ENCODE peak calls at places on chromosomes 5 and 9, in seven cellular contexts. One of them, this sample, is unnamed.

GRCh38 chr5:18900644-18901043 is 1087.4 kb downstream of the CDH18 start:
- DNase-seq in CD8-positive, alpha-beta T cell: no peak
- DNase-seq in SK-N-SH: no peak
- DNase-seq in RWPE1: no peak
- DNase-seq in SK-N-MC: no peak
- DNase-seq in heart left ventricle: no peak
- DNase-seq in MM.1S: no peak
- DNase-seq in this sample: no peak

GRCh38 chr9:7266911-7267555 is 509.3 kb downstream of the KDM4C start:
- DNase-seq in CD8-positive, alpha-beta T cell: no peak
- DNase-seq in SK-N-SH: no peak
- DNase-seq in RWPE1: no peak
- DNase-seq in SK-N-MC: no peak
- DNase-seq in heart left ventricle: no peak
- DNase-seq in MM.1S: no peak
- DNase-seq in this sample: no peak

GRCh38 chr5:132054031-132054696 is 6.3 kb upstream of the IL3 start:
- DNase-seq in CD8-positive, alpha-beta T cell: peak; percentile 15
- DNase-seq in SK-N-SH: no peak
- DNase-seq in RWPE1: no peak
- DNase-seq in SK-N-MC: no peak
- DNase-seq in heart left ventricle: no peak
- DNase-seq in MM.1S: no peak
- DNase-seq in this sample: no peak

GRCh38 chr5:172553167-172553566 is 87.9 kb upstream of the NEURL1B start:
- DNase-seq in CD8-positive, alpha-beta T cell: no peak
- DNase-seq in SK-N-SH: no peak
- DNase-seq in RWPE1: no peak
- DNase-seq in SK-N-MC: no peak
- DNase-seq in heart left ventricle: no peak
- DNase-seq in MM.1S: no peak
- DNase-seq in this sample: no peak

GRCh38 chr9:12748016-12748415 is 26.8 kb upstream of the LURAP1L start:
- DNase-seq in CD8-positive, alpha-beta T cell: no peak
- DNase-seq in SK-N-SH: no peak
- DNase-seq in RWPE1: peak; percentile 10
- DNase-seq in SK-N-MC: no peak
- DNase-seq in heart left ventricle: no peak
- DNase-seq in MM.1S: no peak
- DNase-seq in this sample: no peak

GRCh38 chr9:87643111-87643650 is 82.7 kb upstream of the CTSL start:
- DNase-seq in CD8-positive, alpha-beta T cell: no peak
- DNase-seq in SK-N-SH: no peak
- DNase-seq in RWPE1: no peak
- DNase-seq in SK-N-MC: no peak
- DNase-seq in heart left ventricle: no peak
- DNase-seq in MM.1S: no peak
- DNase-seq in this sample: no peak

GRCh38 chr5:108025957-108026356 is 355.2 kb upstream of the EFNA5 start:
- DNase-seq in CD8-positive, alpha-beta T cell: no peak
- DNase-seq in SK-N-SH: no peak
- DNase-seq in RWPE1: no peak
- DNase-seq in SK-N-MC: no peak
- DNase-seq in heart left ventricle: no peak
- DNase-seq in MM.1S: no peak
- DNase-seq in this sample: no peak

GRCh38 chr9:92970467-92970923 is 23.2 kb downstream of the FGD3 start:
- DNase-seq in CD8-positive, alpha-beta T cell: no peak
- DNase-seq in SK-N-SH: no peak
- DNase-seq in RWPE1: peak; percentile 75
- DNase-seq in SK-N-MC: no peak
- DNase-seq in heart left ventricle: no peak
- DNase-seq in MM.1S: no peak
- DNase-seq in this sample: no peak

GRCh38 chr5:95808686-95809413 is 13.7 kb downstream of the GLRX start:
- DNase-seq in CD8-positive, alpha-beta T cell: peak; percentile 89
- DNase-seq in SK-N-SH: no peak
- DNase-seq in RWPE1: no peak
- DNase-seq in SK-N-MC: peak; percentile 97
- DNase-seq in heart left ventricle: peak; percentile 91
- DNase-seq in MM.1S: peak; percentile 95
- DNase-seq in this sample: no peak

GRCh38 chr5:157162919-157163510 is 3.0 kb downstream of the GARIN3 start:
- DNase-seq in CD8-positive, alpha-beta T cell: no peak
- DNase-seq in SK-N-SH: no peak
- DNase-seq in RWPE1: no peak
- DNase-seq in SK-N-MC: no peak
- DNase-seq in heart left ventricle: no peak
- DNase-seq in MM.1S: no peak
- DNase-seq in this sample: peak; percentile 2

GRCh38 chr5:17302138-17302537 is 84.7 kb downstream of the BASP1 start:
- DNase-seq in CD8-positive, alpha-beta T cell: no peak
- DNase-seq in SK-N-SH: no peak
- DNase-seq in RWPE1: no peak
- DNase-seq in SK-N-MC: no peak
- DNase-seq in heart left ventricle: no peak
- DNase-seq in MM.1S: no peak
- DNase-seq in this sample: no peak

GRCh38 chr5:122093415-122093814 is 15.4 kb upstream of the LOX start:
- DNase-seq in CD8-positive, alpha-beta T cell: no peak
- DNase-seq in SK-N-SH: no peak
- DNase-seq in RWPE1: no peak
- DNase-seq in SK-N-MC: no peak
- DNase-seq in heart left ventricle: no peak
- DNase-seq in MM.1S: no peak
- DNase-seq in this sample: no peak

GRCh38 chr5:16957305-16958165 is 21.4 kb upstream of the MYO10 start:
- DNase-seq in CD8-positive, alpha-beta T cell: no peak
- DNase-seq in SK-N-SH: no peak
- DNase-seq in RWPE1: peak; percentile 67
- DNase-seq in SK-N-MC: no peak
- DNase-seq in heart left ventricle: no peak
- DNase-seq in MM.1S: no peak
- DNase-seq in this sample: no peak

GRCh38 chr5:143154495-143155375 is 248.8 kb downstream of the NR3C1 start:
- DNase-seq in CD8-positive, alpha-beta T cell: no peak
- DNase-seq in SK-N-SH: no peak
- DNase-seq in RWPE1: peak; percentile 59
- DNase-seq in SK-N-MC: no peak
- DNase-seq in heart left ventricle: no peak
- DNase-seq in MM.1S: no peak
- DNase-seq in this sample: no peak

GRCh38 chr9:87193925-87194380 is 246.6 kb upstream of the GAS1 start:
- DNase-seq in CD8-positive, alpha-beta T cell: no peak
- DNase-seq in SK-N-SH: no peak
- DNase-seq in RWPE1: no peak
- DNase-seq in SK-N-MC: peak; percentile 92
- DNase-seq in heart left ventricle: no peak
- DNase-seq in MM.1S: no peak
- DNase-seq in this sample: no peak

GRCh38 chr9:134225816-134226215 is 61.5 kb upstream of the RNU6ATAC start:
- DNase-seq in CD8-positive, alpha-beta T cell: no peak
- DNase-seq in SK-N-SH: no peak
- DNase-seq in RWPE1: no peak
- DNase-seq in SK-N-MC: no peak
- DNase-seq in heart left ventricle: no peak
- DNase-seq in MM.1S: no peak
- DNase-seq in this sample: no peak

GRCh38 chr9:34624475-34624984 is 4.2 kb upstream of the DCTN3 start:
- DNase-seq in CD8-positive, alpha-beta T cell: no peak
- DNase-seq in SK-N-SH: no peak
- DNase-seq in RWPE1: no peak
- DNase-seq in SK-N-MC: no peak
- DNase-seq in heart left ventricle: no peak
- DNase-seq in MM.1S: no peak
- DNase-seq in this sample: no peak

GRCh38 chr9:34615132-34615531 is 3.2 kb upstream of the RPP25L start:
- DNase-seq in CD8-positive, alpha-beta T cell: no peak
- DNase-seq in SK-N-SH: peak; percentile 75
- DNase-seq in RWPE1: no peak
- DNase-seq in SK-N-MC: no peak
- DNase-seq in heart left ventricle: no peak
- DNase-seq in MM.1S: no peak
- DNase-seq in this sample: no peak

GRCh38 chr9:34623386-34624235 is 3.3 kb upstream of the DCTN3 start:
- DNase-seq in CD8-positive, alpha-beta T cell: no peak
- DNase-seq in SK-N-SH: no peak
- DNase-seq in RWPE1: no peak
- DNase-seq in SK-N-MC: no peak
- DNase-seq in heart left ventricle: no peak
- DNase-seq in MM.1S: no peak
- DNase-seq in this sample: no peak

GRCh38 chr9:34625087-34625486 is 3.8 kb downstream of the ARID3C start:
- DNase-seq in CD8-positive, alpha-beta T cell: no peak
- DNase-seq in SK-N-SH: no peak
- DNase-seq in RWPE1: no peak
- DNase-seq in SK-N-MC: no peak
- DNase-seq in heart left ventricle: no peak
- DNase-seq in MM.1S: no peak
- DNase-seq in this sample: no peak

GRCh38 chr9:34620061-34620994 is at the start of gene DCTN3:
- DNase-seq in CD8-positive, alpha-beta T cell: peak; percentile 94
- DNase-seq in SK-N-SH: peak; percentile 97
- DNase-seq in RWPE1: peak; percentile 98
- DNase-seq in SK-N-MC: peak; percentile 77
- DNase-seq in heart left ventricle: peak; percentile 96
- DNase-seq in MM.1S: peak; percentile 98
- DNase-seq in this sample: peak; percentile 93
- H3K27ac ChIP-seq in CD8-positive, alpha-beta T cell: peak within 1 kb of the TSS; percentile 73
- H3K27ac ChIP-seq in SK-N-SH: no peak within 1 kb of the TSS
- H3K27ac ChIP-seq in RWPE1: peak within 1 kb of the TSS; percentile 62
- H3K27ac ChIP-seq in SK-N-MC: no peak within 1 kb of the TSS
- H3K27ac ChIP-seq in heart left ventricle: peak within 1 kb of the TSS; percentile 45
- H3K27ac ChIP-seq in MM.1S: no peak within 1 kb of the TSS
- H3K27ac ChIP-seq in this sample: no peak within 1 kb of the TSS

DNA sequence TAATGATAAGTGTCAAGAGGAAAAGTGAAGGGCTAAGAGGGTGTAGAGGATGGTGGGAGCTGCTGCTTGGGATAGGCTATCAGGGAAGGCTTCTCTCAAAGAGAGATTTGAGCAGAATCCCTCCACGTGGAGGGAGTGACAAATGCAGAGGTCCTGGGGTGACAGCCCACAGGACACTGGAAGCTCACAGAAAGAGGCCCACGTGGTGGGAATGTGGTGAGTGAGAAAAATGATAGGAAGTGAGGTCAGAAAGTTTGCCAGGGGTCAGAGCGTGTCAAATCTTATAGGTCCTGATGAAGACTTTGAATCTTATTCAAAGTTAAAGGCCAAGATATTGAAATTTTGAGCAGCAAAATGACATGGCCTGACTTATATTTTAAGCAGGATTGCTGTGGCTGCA is 125.3 kb downstream of the EGFLAM start:
- DNase-seq in CD8-positive, alpha-beta T cell: no peak
- DNase-seq in SK-N-SH: no peak
- DNase-seq in RWPE1: no peak
- DNase-seq in SK-N-MC: no peak
- DNase-seq in heart left ventricle: no peak
- DNase-seq in MM.1S: no peak
- DNase-seq in this sample: no peak
- H3K27ac ChIP-seq in CD8-positive, alpha-beta T cell: no peak overlapping the region
- H3K27ac ChIP-seq in SK-N-SH: no peak overlapping the region
- H3K27ac ChIP-seq in RWPE1: no peak overlapping the region
- H3K27ac ChIP-seq in SK-N-MC: no peak overlapping the region
- H3K27ac ChIP-seq in heart left ventricle: no peak overlapping the region
- H3K27ac ChIP-seq in MM.1S: no peak overlapping the region
- H3K27ac ChIP-seq in this sample: no peak overlapping the region

DNA sequence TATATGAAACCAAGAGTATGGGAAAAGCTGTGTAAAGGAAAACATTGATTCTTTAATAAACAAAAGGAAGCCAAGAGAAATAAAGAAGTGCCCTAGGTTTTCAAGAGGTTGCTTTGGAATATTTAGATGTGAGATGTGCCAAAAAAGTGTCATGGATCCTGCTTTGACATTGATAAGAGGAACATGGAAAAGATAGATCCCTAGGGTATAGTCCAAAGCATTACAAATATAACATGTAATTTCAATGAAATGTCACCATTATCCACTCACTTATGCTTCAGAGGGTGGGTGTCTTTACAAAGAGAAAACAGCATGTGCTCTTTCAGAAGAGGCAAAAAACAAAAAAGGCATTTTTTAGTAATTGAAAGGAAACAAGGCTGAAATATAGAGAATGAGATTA is 1196.7 kb downstream of the EFNA5 start:
- DNase-seq in CD8-positive, alpha-beta T cell: no peak
- DNase-seq in SK-N-SH: no peak
- DNase-seq in RWPE1: no peak
- DNase-seq in SK-N-MC: no peak
- DNase-seq in heart left ventricle: no peak
- DNase-seq in MM.1S: no peak
- DNase-seq in this sample: no peak
- H3K27ac ChIP-seq in CD8-positive, alpha-beta T cell: no peak overlapping the region
- H3K27ac ChIP-seq in SK-N-SH: no peak overlapping the region
- H3K27ac ChIP-seq in RWPE1: no peak overlapping the region
- H3K27ac ChIP-seq in SK-N-MC: no peak overlapping the region
- H3K27ac ChIP-seq in heart left ventricle: no peak overlapping the region
- H3K27ac ChIP-seq in MM.1S: no peak overlapping the region
- H3K27ac ChIP-seq in this sample: no peak overlapping the region

GRCh38 chr9:4594545-4594944 is 67.5 kb upstream of the PLPP6 start:
- DNase-seq in CD8-positive, alpha-beta T cell: no peak
- DNase-seq in SK-N-SH: no peak
- DNase-seq in RWPE1: no peak
- DNase-seq in SK-N-MC: no peak
- DNase-seq in heart left ventricle: no peak
- DNase-seq in MM.1S: no peak
- DNase-seq in this sample: no peak

GRCh38 chr9:4592325-4592724 is 69.8 kb upstream of the PLPP6 start:
- DNase-seq in CD8-positive, alpha-beta T cell: no peak
- DNase-seq in SK-N-SH: no peak
- DNase-seq in RWPE1: no peak
- DNase-seq in SK-N-MC: no peak
- DNase-seq in heart left ventricle: no peak
- DNase-seq in MM.1S: no peak
- DNase-seq in this sample: no peak

GRCh38 chr9:4592886-4593285 is 69.2 kb upstream of the PLPP6 start:
- DNase-seq in CD8-positive, alpha-beta T cell: no peak
- DNase-seq in SK-N-SH: no peak
- DNase-seq in RWPE1: no peak
- DNase-seq in SK-N-MC: no peak
- DNase-seq in heart left ventricle: no peak
- DNase-seq in MM.1S: no peak
- DNase-seq in this sample: no peak

GRCh38 chr9:4594994-4595393 is 67.1 kb upstream of the PLPP6 start:
- DNase-seq in CD8-positive, alpha-beta T cell: no peak
- DNase-seq in SK-N-SH: no peak
- DNase-seq in RWPE1: no peak
- DNase-seq in SK-N-MC: no peak
- DNase-seq in heart left ventricle: no peak
- DNase-seq in MM.1S: no peak
- DNase-seq in this sample: no peak

GRCh38 chr9:4596165-4596922 is 65.8 kb upstream of the PLPP6 start:
- DNase-seq in CD8-positive, alpha-beta T cell: peak; percentile 87
- DNase-seq in SK-N-SH: no peak
- DNase-seq in RWPE1: no peak
- DNase-seq in SK-N-MC: no peak
- DNase-seq in heart left ventricle: no peak
- DNase-seq in MM.1S: peak; percentile 14
- DNase-seq in this sample: no peak
- H3K27ac ChIP-seq in CD8-positive, alpha-beta T cell: peak overlapping the region; percentile 57
- H3K27ac ChIP-seq in SK-N-SH: no peak overlapping the region
- H3K27ac ChIP-seq in RWPE1: no peak overlapping the region
- H3K27ac ChIP-seq in SK-N-MC: no peak overlapping the region
- H3K27ac ChIP-seq in heart left ventricle: peak overlapping the region; percentile 30
- H3K27ac ChIP-seq in MM.1S: no peak overlapping the region
- H3K27ac ChIP-seq in this sample: peak overlapping the region; percentile 40